ENCODE peak calls at places on chromosomes 5 and 9, in six cellular contexts. Q is CD4-positive, alpha-beta T cell; R is endothelial cell; A is kidney; M is WTC11; V is Calu3. D is an unnamed sample.

GRCh38 chr9:114271556-114272510 is 51.1 kb upstream of the ORM1 start:
- DNase-seq in Q (no peak), R (peak; percentile 63), A (peak; percentile 69), M (peak; percentile 58), V (peak; percentile 57), D (peak; percentile 49)

GRCh38 chr9:120366646-120367019 is 213.3 kb downstream of the CDK5RAP2 start:
- DNase-seq in Q (no peak), R (peak; percentile 54), A (no peak), M (no peak), V (peak; percentile 7), D (peak; percentile 94)

GRCh38 chr9:74875656-74876055 is 12.1 kb downstream of the TRPM6 start:
- DNase-seq in Q (no peak), R (no peak), A (no peak), M (no peak), V (no peak), D (no peak)

GRCh38 chr5:366541-367357 is 45.2 kb downstream of the AHRR start:
- DNase-seq in Q (no peak), R (no peak), A (peak; percentile 35), M (no peak), V (no peak), D (no peak)

GRCh38 chr5:1110930-1111726 is 735 bp downstream of the SLC12A7 start:
- DNase-seq in Q (no peak), R (peak; percentile 48), A (peak; percentile 91), M (no peak), V (peak; percentile 61), D (no peak)

GRCh38 chr9:114450833-114451706 is 54.2 kb downstream of the WHRN start:
- DNase-seq in Q (no peak), R (no peak), A (no peak), M (no peak), V (no peak), D (no peak)

GRCh38 chr9:108444400-108445358 is 411.1 kb downstream of the ACTL7B start:
- DNase-seq in Q (no peak), R (no peak), A (no peak), M (no peak), V (peak; percentile 36), D (peak; percentile 86)

GRCh38 chr9:122201641-122202040 is 27.1 kb downstream of the LHX6 start:
- DNase-seq in Q (no peak), R (no peak), A (no peak), M (no peak), V (no peak), D (no peak)

GRCh38 chr9:112786834-112787520 is 36.4 kb downstream of the SNX30 start:
- DNase-seq in Q (no peak), R (no peak), A (no peak), M (no peak), V (no peak), D (no peak)

GRCh38 chr9:113886933-113887332 is 10.8 kb downstream of the ZNF618 start:
- DNase-seq in Q (no peak), R (no peak), A (no peak), M (no peak), V (no peak), D (no peak)

GRCh38 chr5:94908889-94909480 is 290.5 kb downstream of the SLF1 start:
- DNase-seq in Q (no peak), R (peak; percentile 26), A (no peak), M (no peak), V (peak; percentile 46), D (peak; percentile 51)

GRCh38 chr9:97526895-97527575 is 25.6 kb downstream of the TMOD1 start:
- DNase-seq in Q (no peak), R (no peak), A (no peak), M (no peak), V (no peak), D (no peak)

GRCh38 chr5:173315495-173316352 is 12.5 kb downstream of the STC2 start:
- DNase-seq in Q (no peak), R (no peak), A (no peak), M (no peak), V (no peak), D (peak; percentile 75)

GRCh38 chr5:32498484-32498883 is 53.9 kb upstream of the ZFR start:
- DNase-seq in Q (no peak), R (no peak), A (no peak), M (no peak), V (no peak), D (no peak)

GRCh38 chr9:109013678-109014145 is 413 bp upstream of the CTNNAL1 start:
- DNase-seq in Q (no peak), R (no peak), A (no peak), M (no peak), V (no peak), D (peak; percentile 66)

GRCh38 chr5:23014251-23014650 is 161.1 kb upstream of the CDH12 start:
- DNase-seq in Q (no peak), R (no peak), A (no peak), M (no peak), V (no peak), D (no peak)

GRCh38 chr9:87712801-87713277 is 13.1 kb upstream of the CTSL start:
- DNase-seq in Q (no peak), R (no peak), A (no peak), M (no peak), V (no peak), D (no peak)

GRCh38 chr5:168706655-168707069 is 127.5 kb upstream of the PANK3 start:
- DNase-seq in Q (no peak), R (peak; percentile 51), A (no peak), M (peak; percentile 63), V (peak; percentile 66), D (peak; percentile 51)

GRCh38 chr5:144103611-144104010 is 66.8 kb downstream of the YIPF5 start:
- DNase-seq in Q (no peak), R (no peak), A (no peak), M (no peak), V (no peak), D (no peak)

GRCh38 chr9:14306672-14307646 is 7.0 kb downstream of the NFIB start:
- DNase-seq in Q (no peak), R (no peak), A (no peak), M (no peak), V (no peak), D (peak; percentile 74)

GRCh38 chr5:51279983-51280382 is 103.3 kb upstream of the ISL1 start:
- DNase-seq in Q (no peak), R (no peak), A (no peak), M (no peak), V (no peak), D (peak; percentile 0)

GRCh38 chr5:99105216-99105615 is 176.4 kb upstream of the CHD1 start:
- DNase-seq in Q (no peak), R (no peak), A (no peak), M (no peak), V (no peak), D (peak; percentile 13)

GRCh38 chr5:86546050-86546449 is 71.7 kb upstream of the COX7C start:
- DNase-seq in Q (no peak), R (no peak), A (no peak), M (no peak), V (no peak), D (no peak)

GRCh38 chr9:28539432-28539831 is 966.2 kb upstream of the C9orf72 start:
- DNase-seq in Q (no peak), R (no peak), A (no peak), M (no peak), V (no peak), D (no peak)

DNA sequence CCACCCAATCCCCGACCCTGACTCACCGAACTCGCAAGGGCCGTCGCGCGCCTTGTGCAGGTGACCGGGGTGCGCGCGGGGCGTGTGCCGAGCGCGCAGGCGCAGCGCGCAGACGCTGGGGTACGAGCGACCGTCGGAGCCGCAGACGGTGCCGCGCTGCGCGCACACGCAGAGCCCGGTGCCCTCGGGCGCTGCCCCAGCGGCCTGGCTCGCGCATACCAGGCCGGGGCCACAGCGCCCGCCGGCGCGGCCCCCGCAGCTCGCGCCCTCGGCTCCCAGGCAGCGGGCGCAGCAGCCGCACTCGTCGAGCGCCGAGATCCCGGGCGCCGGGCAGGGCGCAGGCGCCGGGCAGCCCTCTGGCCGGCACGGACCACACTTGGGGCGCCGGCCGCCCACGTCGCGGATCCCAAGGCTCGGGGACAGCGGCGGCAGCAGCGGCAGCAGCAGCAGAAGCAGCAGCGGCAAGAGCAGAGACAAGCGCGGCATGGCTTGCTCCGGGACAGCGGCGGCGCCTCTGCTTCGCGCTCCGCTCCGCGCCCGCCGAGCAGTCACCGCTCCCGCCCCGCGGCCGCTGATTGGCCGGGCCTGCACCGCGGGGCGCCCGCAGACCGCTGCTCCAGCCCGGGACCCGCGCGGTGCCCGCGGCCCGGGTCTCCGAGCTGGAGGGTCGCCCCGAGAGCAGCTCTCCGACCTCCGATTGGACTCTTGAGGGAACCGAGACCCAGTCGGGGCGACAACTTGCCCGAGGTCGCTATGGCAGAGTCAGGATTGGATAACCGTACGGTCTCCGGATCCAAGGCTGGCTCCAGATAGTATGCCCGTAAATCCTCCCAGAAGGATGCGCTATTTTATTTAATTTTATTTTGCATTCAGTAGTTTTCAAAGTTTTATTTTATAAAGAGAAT is at the start of gene IGFBPL1:
- DNase-seq in Q (no peak), R (peak; percentile 51), A (no peak), M (peak; percentile 62), V (peak; percentile 33), D (no peak)
- TF ChIP-seq CTCF in Q (no peak), R (no peak), A (no peak), M (no peak), V (no peak), D (no peak)

GRCh38 chr9:116599342-116599884 is 87.7 kb upstream of the TRIM32 start:
- DNase-seq in Q (no peak), R (no peak), A (no peak), M (no peak), V (no peak), D (no peak)
- TF ChIP-seq CTCF in Q (no peak), R (peak; percentile 41), A (no peak), M (no peak), V (no peak), D (peak; percentile 23)

GRCh38 chr5:9613360-9613759 is 16.8 kb downstream of the TAS2R1 start:
- DNase-seq in Q (no peak), R (no peak), A (no peak), M (no peak), V (no peak), D (no peak)

GRCh38 chr5:9617739-9618504 is 12.2 kb downstream of the TAS2R1 start:
- DNase-seq in Q (no peak), R (no peak), A (no peak), M (no peak), V (no peak), D (peak; percentile 10)

GRCh38 chr5:9621379-9621903 is 8.7 kb downstream of the TAS2R1 start:
- DNase-seq in Q (no peak), R (no peak), A (no peak), M (no peak), V (no peak), D (peak; percentile 71)

GRCh38 chr5:9619331-9620092 is 10.6 kb downstream of the TAS2R1 start:
- DNase-seq in Q (no peak), R (no peak), A (no peak), M (no peak), V (no peak), D (peak; percentile 7)

GRCh38 chr5:9617191-9617590 is 13.0 kb downstream of the TAS2R1 start:
- DNase-seq in Q (no peak), R (no peak), A (no peak), M (no peak), V (no peak), D (no peak)
- TF ChIP-seq CTCF in Q (no peak), R (no peak), A (no peak), M (no peak), V (no peak), D (no peak)

DNA sequence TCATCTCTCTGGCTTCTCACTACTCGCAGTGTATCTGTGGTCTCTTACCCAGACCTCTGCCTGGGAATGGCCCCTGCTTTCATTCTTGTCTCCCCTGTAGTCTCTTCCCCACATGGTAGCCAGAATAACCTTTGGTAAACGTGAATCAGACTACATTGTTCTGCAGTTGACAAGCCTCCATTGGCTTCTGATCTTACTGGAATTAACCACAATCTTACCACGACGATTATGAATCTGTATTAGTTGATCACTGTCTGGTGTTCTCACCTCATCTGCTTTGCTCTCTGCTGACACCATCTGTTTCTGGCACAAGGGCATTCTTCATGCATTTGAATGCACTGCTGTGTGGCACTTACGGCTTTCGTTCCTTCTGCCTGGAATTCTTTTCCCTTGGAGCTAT is 781.2 kb downstream of the MTRR start:
- DNase-seq in Q (no peak), R (no peak), A (no peak), M (no peak), V (no peak), D (no peak)
- TF ChIP-seq CTCF in Q (no peak), R (no peak), A (peak; percentile 7), M (no peak), V (no peak), D (no peak)